ENCODE peak calls at places on chromosomes 16 and 17, in nine cellular contexts. P, Z, I, H, N, Y, S, D and V are unnamed samples.

GRCh38 chr17:45834471-45835396 is 9.9 kb upstream of the SPPL2C start:
- DNase-seq in Z (no peak), D (no peak), S (no peak), I (no peak), H (no peak), N (no peak), P (no peak), Y (no peak), V (no peak)

GRCh38 chr17:74601944-74602572 is 10.0 kb upstream of the CD300LD start:
- DNase-seq in Z (no peak), P (peak), H (peak), I (no peak), S (no peak), N (no peak), D (no peak), Y (peak), V (no peak)

GRCh38 chr17:38452719-38453118 is 24.5 kb downstream of the ARHGAP23 start:
- DNase-seq in P (no peak), H (no peak), D (no peak), I (no peak), Y (peak), N (no peak), S (no peak), Z (no peak), V (no peak)

GRCh38 chr17:50396261-50397110 is 837 bp downstream of the LRRC59 start:
- DNase-seq in P (peak), I (no peak), Y (peak), D (peak), N (no peak), Z (no peak), S (peak), H (no peak), V (peak)

GRCh38 chr16:51834131-51834530 is 683.1 kb upstream of the SALL1 start:
- DNase-seq in I (no peak), N (no peak), Z (no peak), S (no peak), P (peak), H (no peak), Y (no peak), D (no peak), V (no peak)

GRCh38 chr17:30550512-30551273 is 73.5 kb downstream of the GOSR1 start:
- DNase-seq in N (no peak), Y (no peak), P (peak), H (no peak), Z (peak), D (no peak), S (peak), I (no peak), V (no peak)

GRCh38 chr16:85389679-85390470 is 223.2 kb upstream of the GSE1 start:
- DNase-seq in H (no peak), Z (no peak), N (no peak), S (peak), I (no peak), Y (no peak), P (no peak), D (no peak), V (no peak)

GRCh38 chr16:23327836-23328235 is 25.7 kb downstream of the SCNN1B start:
- DNase-seq in D (no peak), Y (no peak), P (no peak), N (no peak), H (no peak), I (no peak), Z (no peak), S (no peak), V (no peak)

GRCh38 chr16:9840761-9841665 is 341.2 kb downstream of the GRIN2A start:
- DNase-seq in D (no peak), H (no peak), N (no peak), Z (no peak), I (no peak), S (no peak), P (no peak), Y (no peak), V (no peak)

GRCh38 chr17:79838541-79839274 is 532 bp downstream of the CBX4 start:
- DNase-seq in P (peak), I (peak), S (no peak), H (peak), Y (peak), Z (peak), N (no peak), D (peak), V (no peak)

GRCh38 chr16:81810361-81810760 is 31.3 kb downstream of the PLCG2 start:
- DNase-seq in I (no peak), Y (no peak), P (no peak), S (no peak), N (no peak), H (no peak), Z (no peak), D (no peak), V (no peak)

GRCh38 chr16:56606071-56606687 is 2.2 kb upstream of the MT2A start:
- DNase-seq in S (no peak), Z (no peak), P (peak), D (no peak), I (no peak), H (no peak), N (no peak), Y (peak), V (peak)

GRCh38 chr16:73268311-73268997 is 220.5 kb upstream of the ZFHX3 start:
- DNase-seq in P (peak), S (no peak), D (peak), Y (no peak), H (peak), Z (no peak), I (no peak), N (no peak), V (no peak)

GRCh38 chr16:29809850-29810698 is 1.9 kb upstream of the PRRT2 start:
- DNase-seq in H (peak), D (no peak), I (no peak), Y (no peak), Z (no peak), P (peak), S (no peak), N (no peak), V (no peak)

GRCh38 chr17:80106176-80106575 is 4.8 kb downstream of the GAA start:
- DNase-seq in I (no peak), Y (no peak), Z (no peak), N (no peak), H (no peak), S (peak), D (no peak), P (no peak), V (no peak)